ENCODE peak calls at places on chromosomes 5 and 9, in nine cellular contexts. F is uterus, M is endothelial cell of umbilical vein, N is PC-3, P is kidney, C is MM.1S, U is lung, Z is mammary epithelial cell, V is RWPE1. S is an unnamed sample.

GRCh38 chr5:43115968-43116367 is 4.7 kb upstream of the ZNF131 start:
- DNase-seq in F (no peak), M (no peak), N (no peak), P (no peak), C (no peak), U (no peak), Z (no peak), V (no peak), S (no peak)

GRCh38 chr5:12623408-12623807 is 719.2 kb upstream of the CTNND2 start:
- DNase-seq in F (no peak), M (no peak), N (no peak), P (no peak), C (no peak), U (no peak), Z (no peak), V (no peak), S (no peak)

GRCh38 chr5:35371971-35372426 is 141.7 kb upstream of the PRLR start:
- DNase-seq in F (no peak), M (no peak), N (no peak), P (no peak), C (no peak), U (no peak), Z (no peak), V (no peak), S (no peak)

GRCh38 chr5:52997424-52997823 is 8.3 kb downstream of the ITGA2 start:
- DNase-seq in F (no peak), M (peak), N (no peak), P (no peak), C (no peak), U (no peak), Z (no peak), V (no peak), S (no peak)

GRCh38 chr5:158175664-158176507 is 316.9 kb upstream of the CLINT1 start:
- DNase-seq in F (no peak), M (peak), N (peak), P (no peak), C (no peak), U (no peak), Z (no peak), V (no peak), S (no peak)

GRCh38 chr5:159212667-159213462 is 3.5 kb upstream of the RNF145 start:
- DNase-seq in F (no peak), M (no peak), N (no peak), P (no peak), C (no peak), U (no peak), Z (no peak), V (no peak), S (no peak)

GRCh38 chr5:58087905-58088304 is 372.0 kb downstream of the PLK2 start:
- DNase-seq in F (no peak), M (no peak), N (no peak), P (no peak), C (no peak), U (no peak), Z (no peak), V (no peak), S (no peak)

GRCh38 chr5:54470677-54471076 is 15.2 kb downstream of the HSPB3 start:
- DNase-seq in F (no peak), M (no peak), N (no peak), P (no peak), C (no peak), U (no peak), Z (no peak), V (no peak), S (peak)

GRCh38 chr9:91712811-91713210 is 237.2 kb downstream of the ROR2 start:
- DNase-seq in F (no peak), M (no peak), N (no peak), P (no peak), C (no peak), U (no peak), Z (no peak), V (no peak), S (no peak)

GRCh38 chr9:72304538-72304937 is 60.5 kb downstream of the ZFAND5 start:
- DNase-seq in F (no peak), M (no peak), N (no peak), P (no peak), C (no peak), U (no peak), Z (no peak), V (no peak), S (no peak)

GRCh38 chr9:124776613-124776951 is 351 bp upstream of the OLFML2A start:
- DNase-seq in F (no peak), M (no peak), N (no peak), P (peak), C (no peak), U (no peak), Z (no peak), V (no peak), S (no peak)

GRCh38 chr9:98373622-98374021 is 118.2 kb upstream of the TBC1D2 start:
- DNase-seq in F (no peak), M (no peak), N (no peak), P (no peak), C (no peak), U (no peak), Z (no peak), V (no peak), S (no peak)

GRCh38 chr9:135363556-135363955 is 116.0 kb upstream of the PPP1R26 start:
- DNase-seq in F (no peak), M (no peak), N (no peak), P (no peak), C (no peak), U (no peak), Z (no peak), V (no peak), S (no peak)

GRCh38 chr5:80190960-80191359 is 64.9 kb downstream of the SERINC5 start:
- DNase-seq in F (no peak), M (no peak), N (no peak), P (no peak), C (no peak), U (no peak), Z (no peak), V (no peak), S (no peak)

GRCh38 chr5:137332296-137332695 is 166.8 kb downstream of the SPOCK1 start:
- DNase-seq in F (no peak), M (no peak), N (no peak), P (no peak), C (no peak), U (no peak), Z (no peak), V (no peak), S (no peak)

GRCh38 chr5:159680095-159680494 is 236.2 kb upstream of the ADRA1B start:
- DNase-seq in F (no peak), M (no peak), N (peak), P (no peak), C (no peak), U (no peak), Z (no peak), V (no peak), S (no peak)

GRCh38 chr5:40428129-40428528 is 251.6 kb upstream of the PTGER4 start:
- DNase-seq in F (no peak), M (peak), N (peak), P (no peak), C (no peak), U (no peak), Z (peak), V (peak), S (peak)

GRCh38 chr5:59487838-59488729 is 405.4 kb downstream of the PDE4D start:
- DNase-seq in F (no peak), M (no peak), N (no peak), P (no peak), C (no peak), U (no peak), Z (no peak), V (no peak), S (peak)

GRCh38 chr9:130174920-130175321 is 2.7 kb downstream of the NCS1 start:
- DNase-seq in F (peak), M (no peak), N (no peak), P (no peak), C (no peak), U (no peak), Z (no peak), V (no peak), S (no peak)
- H3K27ac ChIP-seq in F (peak), M (no peak), N (no peak), P (no peak), C (no peak), U (no peak), Z (no peak), V (peak), S (no peak)

GRCh38 chr9:88920645-88921044 is 70.6 kb upstream of the S1PR3 start:
- DNase-seq in F (no peak), M (no peak), N (peak), P (no peak), C (no peak), U (no peak), Z (no peak), V (no peak), S (no peak)
- TF ChIP-seq CTCF in F (no peak), M (no peak), N (peak), P (no peak), C (no peak), U (no peak), Z (peak), V (no peak), S (no peak)

DNA sequence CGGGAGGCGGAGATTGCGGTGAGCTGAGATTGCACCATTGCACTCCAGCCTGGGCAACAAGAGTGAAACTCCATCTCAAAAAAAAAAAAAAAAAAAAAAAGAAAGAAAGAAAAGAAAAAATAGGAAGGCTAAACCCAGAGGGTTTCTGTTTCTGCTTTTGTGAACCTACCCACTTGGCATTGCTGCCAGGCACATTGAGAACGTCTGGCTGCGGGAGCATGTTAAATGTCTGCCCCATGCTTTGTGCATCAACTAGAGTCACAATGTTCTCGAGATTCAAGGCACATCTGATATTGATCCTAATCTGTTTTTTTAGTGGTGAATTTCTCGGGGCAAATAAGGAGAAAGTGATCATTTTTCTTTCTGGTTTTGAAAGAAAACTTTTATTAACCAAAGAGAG is 2.8 kb downstream of the SLC25A25 start:
- DNase-seq in F (no peak), M (no peak), N (no peak), P (no peak), C (no peak), U (no peak), Z (no peak), V (no peak), S (no peak)
- H3K27ac ChIP-seq in F (peak), M (no peak), N (no peak), P (no peak), C (peak), U (no peak), Z (no peak), V (peak), S (no peak)

DNA sequence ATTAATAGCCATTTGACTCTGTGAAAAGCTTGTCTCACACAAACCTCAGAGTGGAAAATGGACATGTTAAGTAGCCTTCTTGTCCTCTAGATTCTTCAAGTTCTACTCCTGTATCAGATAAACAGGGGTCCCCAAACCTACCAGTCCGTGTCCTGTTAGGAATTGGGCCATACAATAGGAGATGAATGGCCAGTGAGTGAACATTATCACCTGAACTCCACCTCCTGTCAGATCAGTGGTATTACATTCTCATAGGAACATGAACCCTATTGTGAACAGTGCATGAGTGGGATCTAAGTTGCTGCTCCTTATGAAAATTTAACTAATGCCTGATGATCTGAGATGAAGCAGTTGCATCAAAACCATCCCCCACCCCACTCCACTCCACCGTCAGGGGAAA is 136.3 kb downstream of the TMEM232 start:
- DNase-seq in F (no peak), M (peak), N (peak), P (no peak), C (peak), U (no peak), Z (peak), V (peak), S (peak)
- TF ChIP-seq CTCF in F (peak), M (no peak), N (peak), P (peak), C (peak), U (no peak), Z (peak), V (peak), S (peak)

DNA sequence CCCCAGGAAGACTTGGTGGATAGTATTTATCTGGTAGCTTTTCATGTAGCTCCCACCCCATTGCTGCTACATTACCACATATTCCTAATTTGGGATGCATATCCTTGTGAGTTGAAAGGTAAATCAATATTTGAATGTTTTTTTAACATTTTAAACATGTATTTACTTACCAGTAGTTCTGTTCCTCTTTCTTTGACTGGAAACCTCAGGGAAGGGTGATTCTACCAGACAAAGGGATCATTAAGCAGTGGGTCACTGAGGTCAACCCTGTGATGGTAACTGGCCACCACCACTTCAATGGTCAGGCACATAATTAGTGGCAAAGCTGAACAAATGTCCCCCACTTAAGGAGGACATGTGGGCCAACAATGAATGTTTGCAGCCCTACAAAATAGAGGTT is 27.2 kb upstream of the KLF9 start:
- DNase-seq in F (no peak), M (no peak), N (no peak), P (no peak), C (no peak), U (no peak), Z (no peak), V (no peak), S (no peak)
- H3K27ac ChIP-seq in F (no peak), M (no peak), N (no peak), P (no peak), C (no peak), U (no peak), Z (no peak), V (no peak), S (no peak)

GRCh38 chr5:168747987-168748777 is 169.0 kb upstream of the PANK3 start:
- DNase-seq in F (no peak), M (no peak), N (peak), P (no peak), C (peak), U (no peak), Z (peak), V (peak), S (no peak)
- TF ChIP-seq CTCF in F (no peak), M (peak), N (peak), P (peak), C (peak), U (no peak), Z (peak), V (peak), S (peak)

GRCh38 chr5:154762700-154763099 is 7.5 kb downstream of the LARP1 start:
- DNase-seq in F (no peak), M (no peak), N (no peak), P (no peak), C (no peak), U (no peak), Z (no peak), V (no peak), S (no peak)
- H3K27ac ChIP-seq in F (no peak), M (no peak), N (no peak), P (no peak), C (no peak), U (no peak), Z (no peak), V (no peak), S (no peak)

GRCh38 chr5:170920196-170920595 is 58.4 kb downstream of the RANBP17 start:
- DNase-seq in F (no peak), M (no peak), N (no peak), P (no peak), C (no peak), U (no peak), Z (peak), V (no peak), S (no peak)

GRCh38 chr5:170913573-170913972 is 51.8 kb downstream of the RANBP17 start:
- DNase-seq in F (no peak), M (no peak), N (no peak), P (no peak), C (no peak), U (no peak), Z (no peak), V (no peak), S (no peak)

GRCh38 chr5:170917113-170917512 is 55.3 kb downstream of the RANBP17 start:
- DNase-seq in F (no peak), M (peak), N (no peak), P (no peak), C (no peak), U (no peak), Z (no peak), V (peak), S (no peak)
- TF ChIP-seq CTCF in F (no peak), M (no peak), N (peak), P (no peak), C (peak), U (no peak), Z (peak), V (peak), S (no peak)

DNA sequence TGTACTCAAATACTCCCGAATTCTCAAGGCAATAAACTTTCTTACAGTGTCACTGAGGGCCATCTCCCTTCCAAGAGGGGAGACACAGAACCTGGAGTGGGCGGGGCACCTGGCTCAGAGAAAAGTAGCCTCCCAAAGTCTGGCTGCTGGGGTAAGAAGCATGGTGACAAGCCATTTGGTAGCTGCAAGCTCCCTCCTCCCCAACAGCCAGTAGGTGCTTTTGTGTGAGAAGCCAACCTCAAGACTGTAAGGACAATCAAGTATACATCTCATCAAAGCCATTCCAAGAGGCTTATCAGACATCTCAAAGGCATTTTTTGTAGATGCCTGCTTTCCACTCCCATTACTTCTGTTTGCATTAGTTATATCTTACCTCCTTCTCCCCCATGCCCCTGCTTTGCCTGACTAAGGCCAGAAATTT is 1.4 kb downstream of the DAB2 start:
- DNase-seq in F (no peak), M (peak), N (peak), P (no peak), C (no peak), U (no peak), Z (peak), V (no peak), S (no peak)
- H3K27ac ChIP-seq in F (peak), M (peak), N (no peak), P (peak), C (no peak), U (peak), Z (peak), V (no peak), S (peak)

DNA sequence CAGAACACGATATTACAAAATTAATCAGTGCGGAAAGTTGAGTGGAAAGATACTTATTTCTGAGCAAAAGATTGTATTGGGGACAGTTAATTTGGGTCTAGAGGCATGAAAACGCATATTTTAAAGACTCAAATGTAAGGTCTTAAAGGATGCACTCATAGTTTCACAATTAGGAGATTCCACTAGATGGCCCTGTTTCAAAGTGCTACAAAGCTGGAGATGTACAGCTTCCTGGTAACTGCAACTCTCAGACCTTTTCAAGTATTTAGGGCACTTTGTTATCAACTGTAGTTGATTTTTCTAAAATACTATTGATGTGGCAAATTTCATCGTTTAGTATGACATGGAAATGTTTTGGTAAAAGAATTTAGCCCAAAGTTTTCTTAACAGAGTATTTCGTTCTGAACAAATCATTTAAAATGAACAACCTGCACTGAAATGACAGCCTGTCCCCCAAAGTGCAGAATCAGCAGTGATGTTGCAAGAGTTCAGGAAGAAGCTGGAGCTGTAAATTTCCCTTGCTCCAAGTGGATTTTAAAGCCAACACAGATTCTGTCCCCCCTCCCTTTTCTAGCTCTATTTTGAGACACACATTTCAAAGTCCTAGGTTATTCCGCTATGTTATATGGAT is 16.2 kb upstream of the NDUFB6 start:
- DNase-seq in F (no peak), M (peak), N (peak), P (no peak), C (peak), U (no peak), Z (peak), V (peak), S (peak)
- TF ChIP-seq CTCF in F (peak), M (peak), N (peak), P (peak), C (peak), U (no peak), Z (peak), V (peak), S (peak)

S was measured in brain microvascular endothelial cell.